ENCODE peak calls at places on chromosomes 12 and 14, in nine cellular contexts. Y, V, C, Z, X, M, E, F and L are unnamed samples.

GRCh38 chr14:24612186-24612585 is 2.7 kb upstream of the GZMH start:
- DNase-seq in M (no peak), V (no peak), E (no peak), Y (peak; percentile 58), X (no peak), F (no peak), Z (no peak), C (no peak), L (no peak)

GRCh38 chr14:35808076-35808657 is 928 bp downstream of the RALGAPA1 start:
- DNase-seq in C (no peak), Y (no peak), E (no peak), F (no peak), Z (peak; percentile 65), X (no peak), M (no peak), V (no peak), L (no peak)

GRCh38 chr12:49476091-49476490 is 62.7 kb upstream of the KCNH3 start:
- DNase-seq in X (no peak), Z (no peak), Y (no peak), E (no peak), V (no peak), M (no peak), F (no peak), C (no peak), L (no peak)

GRCh38 chr12:14834502-14834901 is 8.8 kb downstream of the ART4 start:
- DNase-seq in F (peak; percentile 42), C (no peak), Z (no peak), E (no peak), X (no peak), V (no peak), Y (no peak), M (no peak), L (no peak)

GRCh38 chr14:68546839-68547238 is 246.0 kb downstream of the ZFP36L1 start:
- DNase-seq in M (no peak), F (peak; percentile 77), C (no peak), X (no peak), V (no peak), Y (no peak), E (no peak), Z (no peak), L (peak; percentile 60)

GRCh38 chr12:104790296-104791125 is 167.6 kb downstream of the SLC41A2 start:
- DNase-seq in E (peak; percentile 50), Z (peak; percentile 24), V (peak; percentile 75), C (peak; percentile 42), X (no peak), Y (peak; percentile 5), M (peak; percentile 76), F (peak; percentile 23), L (no peak)

GRCh38 chr12:1795785-1796514 is 24.4 kb upstream of the LRTM2 start:
- DNase-seq in X (peak; percentile 92), V (peak; percentile 97), C (peak; percentile 93), Y (peak; percentile 56), F (peak; percentile 95), M (peak; percentile 97), Z (peak; percentile 89), E (peak; percentile 98), L (peak; percentile 82)

GRCh38 chr12:131698286-131698685 is 12.6 kb upstream of the SFSWAP start:
- DNase-seq in V (no peak), Y (no peak), X (no peak), C (no peak), M (no peak), E (no peak), Z (no peak), F (no peak), L (no peak)

GRCh38 chr12:96132819-96133218 is 61.4 kb upstream of the ELK3 start:
- DNase-seq in F (no peak), Z (peak; percentile 48), V (no peak), E (no peak), C (no peak), X (no peak), Y (peak; percentile 38), M (no peak), L (no peak)
- TF ChIP-seq CTCF in F (no peak), Z (peak; percentile 15), V (peak; percentile 43), E (peak; percentile 19), C (peak; percentile 17), X (no peak), Y (peak; percentile 54), M (peak; percentile 37), L (peak; percentile 42)

GRCh38 chr14:67270354-67270753 is 29.1 kb downstream of the PALS1 start:
- DNase-seq in Y (no peak), E (no peak), V (no peak), F (peak; percentile 21), C (no peak), X (no peak), M (no peak), Z (no peak), L (no peak)

GRCh38 chr14:67269338-67270060 is 28.3 kb downstream of the PALS1 start:
- DNase-seq in F (peak; percentile 88), X (no peak), Y (no peak), M (no peak), V (no peak), C (no peak), E (peak; percentile 4), Z (peak; percentile 30), L (peak; percentile 30)

GRCh38 chr14:67267929-67268328 is 26.7 kb downstream of the PALS1 start:
- DNase-seq in V (no peak), C (no peak), Z (no peak), X (no peak), Y (no peak), E (no peak), F (no peak), M (no peak), L (no peak)

GRCh38 chr14:67268456-67269115 is 27.4 kb downstream of the PALS1 start:
- DNase-seq in Y (no peak), X (no peak), E (no peak), C (no peak), Z (no peak), F (peak; percentile 51), V (no peak), M (no peak), L (peak; percentile 12)

DNA sequence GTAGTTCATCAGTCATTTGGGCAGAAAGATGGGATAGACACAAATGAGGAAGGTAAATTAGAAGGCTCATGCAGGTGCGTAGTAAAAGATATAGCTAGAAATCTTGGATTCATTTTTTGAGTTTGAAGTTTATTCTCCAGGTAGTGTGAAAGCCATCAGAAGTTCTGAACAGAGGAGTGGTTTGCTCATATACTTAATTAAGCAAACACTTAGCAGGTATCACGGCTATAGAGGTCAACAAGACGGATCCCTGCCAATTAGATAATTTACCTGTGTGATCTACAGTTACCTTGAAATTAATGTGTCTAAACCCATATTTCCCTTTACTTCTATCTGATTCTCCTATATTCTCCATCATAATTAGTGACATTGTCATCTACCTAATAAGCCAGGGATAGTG is 29.7 kb downstream of the PALS1 start:
- DNase-seq in Z (no peak), M (no peak), X (no peak), F (no peak), C (no peak), Y (no peak), E (no peak), V (no peak), L (no peak)
- H3K4me3 ChIP-seq in Z (no peak overlapping the region), M (no peak overlapping the region), X (no peak overlapping the region), F (no peak overlapping the region), C (no peak overlapping the region), Y (no peak overlapping the region), E (no peak overlapping the region), V (no peak overlapping the region), L (no peak overlapping the region)

GRCh38 chr14:101518611-101519048 is 42.7 kb upstream of the DIO3 start:
- DNase-seq in X (no peak), E (no peak), Z (no peak), V (peak; percentile 61), Y (no peak), C (no peak), M (peak; percentile 71), F (no peak), L (no peak)

GRCh38 chr14:101521978-101522377 is 39.3 kb upstream of the DIO3 start:
- DNase-seq in V (no peak), X (no peak), C (no peak), F (no peak), E (no peak), Z (no peak), M (no peak), Y (no peak), L (no peak)

GRCh38 chr14:101519090-101519489 is 42.2 kb upstream of the DIO3 start:
- DNase-seq in F (no peak), Y (no peak), M (no peak), X (no peak), Z (no peak), C (no peak), E (no peak), V (no peak), L (no peak)

GRCh38 chr14:101521306-101521935 is 39.9 kb upstream of the DIO3 start:
- DNase-seq in Z (no peak), V (no peak), F (no peak), Y (no peak), E (no peak), C (no peak), M (no peak), X (no peak), L (no peak)

GRCh38 chr14:101520621-101521305 is 40.5 kb upstream of the DIO3 start:
- DNase-seq in V (no peak), X (no peak), F (peak; percentile 76), Z (no peak), C (peak; percentile 38), E (no peak), M (no peak), Y (no peak), L (no peak)
- H3K27ac ChIP-seq in V (peak overlapping the region; percentile 36), X (no peak overlapping the region), F (no peak overlapping the region), Z (no peak overlapping the region), C (peak overlapping the region; percentile 51), E (no peak overlapping the region), M (no peak overlapping the region), Y (no peak overlapping the region), L (no peak overlapping the region)

GRCh38 chr12:9731393-9731792 is 1.5 kb downstream of the CLECL1 start:
- DNase-seq in M (no peak), X (no peak), Z (no peak), F (no peak), Y (no peak), E (no peak), C (no peak), V (no peak), L (no peak)

GRCh38 chr12:9731797-9732196 is 1.1 kb downstream of the CLECL1 start:
- DNase-seq in V (no peak), E (no peak), X (no peak), Y (no peak), Z (no peak), M (no peak), C (no peak), F (no peak), L (no peak)

GRCh38 chr12:9729082-9729481 is 3.8 kb downstream of the CLECL1 start:
- DNase-seq in X (no peak), V (no peak), M (no peak), E (no peak), F (no peak), Y (no peak), C (no peak), Z (no peak), L (no peak)

GRCh38 chr12:9730011-9730410 is 2.9 kb downstream of the CLECL1 start:
- DNase-seq in E (no peak), M (no peak), C (no peak), V (no peak), F (no peak), X (no peak), Y (no peak), Z (no peak), L (no peak)

DNA sequence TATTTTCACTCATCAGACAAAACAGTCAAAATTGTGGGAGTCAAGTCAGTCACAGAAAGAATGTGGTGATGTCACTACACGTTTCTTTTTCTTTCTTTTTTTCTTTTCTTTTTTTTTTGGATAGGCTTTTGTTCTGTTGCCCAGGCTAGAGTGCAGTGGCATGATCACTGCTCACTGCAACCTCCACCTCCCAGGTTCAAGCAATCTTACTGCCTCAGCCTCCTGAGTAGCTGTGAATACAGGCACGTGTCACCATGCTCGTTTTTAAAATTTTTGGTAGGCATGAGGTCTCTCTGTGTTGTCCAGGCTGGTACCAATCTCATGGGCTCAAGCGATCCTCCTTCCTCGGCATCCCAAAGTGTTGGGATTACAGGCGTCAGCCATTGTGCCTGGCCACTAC is 2.3 kb downstream of the CLECL1 start:
- DNase-seq in M (no peak), C (no peak), Z (no peak), E (no peak), Y (no peak), X (no peak), F (no peak), V (no peak), L (no peak)
- TF ChIP-seq CTCF in M (no peak), C (no peak), Z (no peak), E (no peak), Y (no peak), X (no peak), F (no peak), V (no peak), L (no peak)